ENCODE peak calls at places on chromosomes 6 and 20, in eight cellular contexts. G, A, N, T, B, D, Z and Y are unnamed samples.
A peak's percentile ranks its signal among the peaks of the same experiment; 100 is the strongest.

GRCh38 chr6:164105705-164106104 is 691.2 kb downstream of the QKI start:
- DNase-seq in N (no peak), G (no peak), Z (no peak), D (no peak), A (no peak), T (no peak), B (no peak), Y (no peak)

GRCh38 chr20:40636486-40636885 is 52.5 kb downstream of the MAFB start:
- DNase-seq in D (no peak), T (no peak), B (no peak), Z (no peak), A (no peak), G (no peak), N (no peak), Y (no peak)

GRCh38 chr20:45835230-45836224 is 1.9 kb downstream of the SNX21 start:
- DNase-seq in A (no peak), D (peak; percentile 89), G (peak; percentile 50), T (peak; percentile 63), B (no peak), Z (peak; percentile 49), N (no peak), Y (peak; percentile 89)

GRCh38 chr6:136783495-136784270 is 8.6 kb downstream of the MAP3K5 start:
- DNase-seq in G (no peak), D (no peak), Z (no peak), T (no peak), N (no peak), A (no peak), B (no peak), Y (no peak)

GRCh38 chr20:15491564-15491963 is 1081.7 kb downstream of the KIF16B start:
- DNase-seq in D (no peak), T (no peak), N (no peak), G (no peak), B (peak; percentile 61), A (peak; percentile 30), Z (no peak), Y (no peak)

GRCh38 chr20:40511478-40511877 is 177.6 kb downstream of the MAFB start:
- DNase-seq in A (no peak), G (peak; percentile 42), B (peak; percentile 55), N (peak; percentile 25), D (peak; percentile 61), T (no peak), Z (peak; percentile 39), Y (no peak)

GRCh38 chr6:65538644-65539043 is 168.4 kb downstream of the EYS start:
- DNase-seq in B (peak; percentile 83), N (no peak), Z (no peak), A (no peak), D (no peak), T (no peak), G (no peak), Y (no peak)

GRCh38 chr6:146785001-146785585 is 186.3 kb downstream of the ADGB start:
- DNase-seq in Z (no peak), N (peak; percentile 53), G (no peak), T (no peak), A (peak; percentile 78), D (no peak), B (peak; percentile 67), Y (no peak)

GRCh38 chr6:31669676-31670075 is at the start of gene LY6G5B:
- DNase-seq in B (no peak), A (no peak), D (no peak), Z (no peak), N (no peak), G (no peak), T (no peak), Y (no peak)

GRCh38 chr6:125066964-125067363 is 86.6 kb upstream of the TPD52L1 start:
- DNase-seq in D (no peak), A (no peak), N (peak; percentile 41), B (peak; percentile 22), T (no peak), G (no peak), Z (no peak), Y (no peak)

GRCh38 chr6:5759571-5759970 is 247.2 kb downstream of the NRN1 start:
- DNase-seq in T (no peak), N (no peak), D (no peak), G (no peak), B (no peak), Z (no peak), A (no peak), Y (no peak)

GRCh38 chr6:28002181-28002580 is 45.1 kb downstream of the OR2B6 start:
- DNase-seq in D (no peak), A (no peak), T (no peak), B (no peak), G (no peak), Z (no peak), N (no peak), Y (no peak)

GRCh38 chr6:72561629-72562028 is 60.2 kb upstream of the KCNQ5 start:
- DNase-seq in N (no peak), D (no peak), T (no peak), A (no peak), Z (no peak), B (peak; percentile 90), G (no peak), Y (no peak)

GRCh38 chr6:145483191-145483996 is 251.9 kb downstream of the EPM2A start:
- DNase-seq in Z (no peak), B (no peak), G (no peak), D (no peak), T (no peak), A (no peak), N (no peak), Y (no peak)

GRCh38 chr6:148831064-148831463 is 84.2 kb downstream of the UST start:
- DNase-seq in D (no peak), N (no peak), T (no peak), A (no peak), G (no peak), Z (no peak), B (no peak), Y (no peak)

GRCh38 chr6:44353336-44353735 is 10.9 kb downstream of the SPATS1 start:
- DNase-seq in A (no peak), N (no peak), T (no peak), G (no peak), B (peak; percentile 8), D (no peak), Z (no peak), Y (no peak)

GRCh38 chr20:42678895-42679294 is 510.8 kb downstream of the PTPRT start:
- DNase-seq in T (no peak), G (no peak), D (no peak), B (peak; percentile 66), N (no peak), Z (no peak), A (peak; percentile 46), Y (no peak)

GRCh38 chr20:58712116-58712822 is 19.7 kb downstream of the NPEPL1 start:
- DNase-seq in T (no peak), G (peak; percentile 9), B (no peak), A (no peak), Z (peak; percentile 2), N (no peak), D (no peak), Y (peak; percentile 59)

GRCh38 chr20:46046588-46047310 is 17.7 kb downstream of the SLC12A5 start:
- DNase-seq in D (no peak), N (no peak), G (no peak), Z (no peak), B (no peak), T (no peak), A (no peak), Y (no peak)

GRCh38 chr6:37353761-37354525 is at the start of gene RNF8:
- DNase-seq in B (peak; percentile 95), T (peak; percentile 89), Z (peak; percentile 80), G (peak; percentile 91), N (peak; percentile 87), A (peak; percentile 95), D (peak; percentile 95), Y (peak; percentile 93)
- H3K4me3 ChIP-seq in B (peak within 1 kb of the TSS; percentile 94), T (peak within 1 kb of the TSS; percentile 74), Z (peak within 1 kb of the TSS; percentile 68), G (peak within 1 kb of the TSS; percentile 93), N (peak within 1 kb of the TSS; percentile 96), A (peak within 1 kb of the TSS; percentile 87), D (peak within 1 kb of the TSS; percentile 94), Y (peak within 1 kb of the TSS; percentile 82)

DNA sequence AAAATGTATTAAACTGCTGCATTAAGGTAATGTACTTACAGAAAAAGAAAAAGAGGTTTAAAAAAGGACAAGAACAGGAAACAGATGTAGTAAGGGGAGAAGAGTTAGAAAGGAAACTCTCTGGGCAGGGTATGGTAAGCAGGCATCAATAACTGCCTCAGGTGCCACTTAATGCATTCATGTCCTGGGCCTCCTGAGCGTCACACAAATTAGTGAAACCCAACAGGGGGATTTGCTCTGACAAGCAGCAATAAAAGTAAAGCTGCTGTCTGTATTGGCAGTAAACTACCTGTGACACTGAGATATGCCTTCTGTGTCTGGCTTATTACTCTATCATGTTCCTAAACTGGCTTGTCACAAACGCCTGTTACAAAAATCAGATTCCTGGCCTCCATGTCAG is 1.5 kb upstream of the EFHC1 start:
- DNase-seq in A (no peak), T (no peak), D (no peak), B (no peak), G (no peak), N (no peak), Z (no peak), Y (no peak)
- H3K27ac ChIP-seq in A (no peak overlapping the region), T (no peak overlapping the region), D (no peak overlapping the region), B (no peak overlapping the region), G (no peak overlapping the region), N (no peak overlapping the region), Z (no peak overlapping the region), Y (no peak overlapping the region)

GRCh38 chr6:10556496-10557391 is 35.6 kb downstream of the GCNT2 start:
- DNase-seq in D (no peak), B (no peak), Z (no peak), G (no peak), N (no peak), A (no peak), T (no peak), Y (no peak)
- H3K4me3 ChIP-seq in D (peak overlapping the region; percentile 52), B (peak overlapping the region; percentile 24), Z (no peak overlapping the region), G (no peak overlapping the region), N (peak overlapping the region; percentile 51), A (peak overlapping the region; percentile 63), T (no peak overlapping the region), Y (peak overlapping the region; percentile 64)

GRCh38 chr6:73562557-73562956 is 41.7 kb upstream of the EEF1A1 start:
- DNase-seq in A (no peak), G (no peak), Z (no peak), T (no peak), B (no peak), D (no peak), N (no peak), Y (no peak)

GRCh38 chr6:73565767-73566485 is 45.1 kb upstream of the EEF1A1 start:
- DNase-seq in B (peak; percentile 96), Z (no peak), N (peak; percentile 42), G (no peak), A (peak; percentile 71), D (no peak), T (no peak), Y (no peak)

GRCh38 chr6:73564578-73565345 is 43.9 kb upstream of the EEF1A1 start:
- DNase-seq in B (no peak), D (no peak), Z (no peak), N (no peak), T (no peak), A (no peak), G (no peak), Y (no peak)

DNA sequence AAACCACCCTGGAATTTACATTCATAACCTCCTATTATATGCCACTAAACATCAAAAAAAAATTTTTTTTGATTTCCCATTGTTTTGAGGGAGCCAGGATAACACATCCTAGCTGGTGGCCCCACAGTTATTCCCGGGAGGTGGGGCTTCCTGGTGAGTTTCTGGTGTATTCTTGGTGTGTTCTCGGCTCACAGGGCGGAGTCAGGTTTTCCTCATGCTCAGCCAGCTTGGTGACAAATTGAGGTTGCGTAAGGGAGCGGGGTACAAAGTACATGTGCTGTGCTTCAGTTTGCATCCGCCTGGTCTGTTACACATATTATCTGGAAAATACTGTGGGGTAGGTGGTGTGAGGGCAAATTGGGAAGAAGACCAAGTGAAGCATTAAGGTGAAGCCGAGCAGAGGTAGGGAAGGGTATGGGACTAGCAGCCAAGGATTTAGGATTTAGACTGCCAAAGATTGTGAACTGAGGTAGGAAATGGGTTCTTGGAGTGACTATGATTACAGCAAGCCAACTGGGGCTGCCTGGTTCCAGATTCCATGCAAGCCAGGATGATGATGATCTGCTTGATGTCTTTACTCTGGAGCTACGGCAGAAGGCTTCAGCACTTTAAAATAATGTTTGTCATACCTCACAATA is 46.2 kb upstream of the EEF1A1 start:
- DNase-seq in N (peak; percentile 59), D (peak; percentile 74), B (peak; percentile 43), Z (peak; percentile 67), A (no peak), G (peak; percentile 32), T (peak; percentile 31), Y (no peak)
- H3K27ac ChIP-seq in N (peak overlapping the region; percentile 47), D (peak overlapping the region; percentile 44), B (no peak overlapping the region), Z (no peak overlapping the region), A (no peak overlapping the region), G (no peak overlapping the region), T (no peak overlapping the region), Y (peak overlapping the region; percentile 47)